ENCODE peak calls at places on chromosome 7, in ten cellular contexts. F, X, I, G, J, Q, S, V, N and B are unnamed samples.

GRCh38 chr7:27840314-27840713 is 100.4 kb downstream of the TAX1BP1 start:
- DNase-seq in I (no peak), F (no peak), S (no peak), G (no peak), N (no peak), V (no peak), J (no peak), X (no peak), Q (no peak), B (no peak)

GRCh38 chr7:137360087-137360679 is 16.6 kb upstream of the PTN start:
- DNase-seq in G (no peak), Q (no peak), F (no peak), S (no peak), V (no peak), I (no peak), X (no peak), N (no peak), J (no peak), B (no peak)

GRCh38 chr7:116669769-116670168 is 2.2 kb upstream of the MET start:
- DNase-seq in V (no peak), X (no peak), N (no peak), F (no peak), Q (peak; percentile 19), I (no peak), G (no peak), J (no peak), S (no peak), B (no peak)

GRCh38 chr7:77393261-77393660 is 22.9 kb downstream of the GSAP start:
- DNase-seq in I (no peak), V (no peak), S (no peak), X (peak; percentile 62), J (no peak), F (no peak), Q (peak; percentile 66), G (no peak), N (no peak), B (no peak)

GRCh38 chr7:67843001-67843400 is 846.4 kb downstream of the TYW1 start:
- DNase-seq in J (no peak), N (no peak), G (no peak), X (no peak), Q (no peak), F (no peak), S (no peak), I (no peak), V (no peak), B (no peak)

GRCh38 chr7:74272305-74273038 is 16.7 kb upstream of the CLIP2 start:
- DNase-seq in G (peak; percentile 39), Q (peak; percentile 97), I (peak; percentile 88), F (peak; percentile 82), N (peak; percentile 86), X (no peak), S (no peak), V (peak; percentile 90), J (peak; percentile 90), B (no peak)

GRCh38 chr7:64294701-64295420 is 18.9 kb upstream of the ZNF736 start:
- DNase-seq in N (no peak), G (no peak), S (no peak), V (no peak), I (no peak), F (no peak), Q (no peak), X (no peak), J (no peak), B (no peak)

GRCh38 chr7:50628469-50629084 is 63.4 kb upstream of the DDC start:
- DNase-seq in S (no peak), J (no peak), G (no peak), V (no peak), N (no peak), X (no peak), I (no peak), Q (no peak), F (no peak), B (no peak)

GRCh38 chr7:142563470-142563869 is 185.8 kb upstream of the PRSS1 start:
- DNase-seq in I (no peak), F (no peak), Q (peak; percentile 51), G (no peak), J (no peak), S (no peak), V (no peak), N (no peak), X (no peak), B (no peak)

DNA sequence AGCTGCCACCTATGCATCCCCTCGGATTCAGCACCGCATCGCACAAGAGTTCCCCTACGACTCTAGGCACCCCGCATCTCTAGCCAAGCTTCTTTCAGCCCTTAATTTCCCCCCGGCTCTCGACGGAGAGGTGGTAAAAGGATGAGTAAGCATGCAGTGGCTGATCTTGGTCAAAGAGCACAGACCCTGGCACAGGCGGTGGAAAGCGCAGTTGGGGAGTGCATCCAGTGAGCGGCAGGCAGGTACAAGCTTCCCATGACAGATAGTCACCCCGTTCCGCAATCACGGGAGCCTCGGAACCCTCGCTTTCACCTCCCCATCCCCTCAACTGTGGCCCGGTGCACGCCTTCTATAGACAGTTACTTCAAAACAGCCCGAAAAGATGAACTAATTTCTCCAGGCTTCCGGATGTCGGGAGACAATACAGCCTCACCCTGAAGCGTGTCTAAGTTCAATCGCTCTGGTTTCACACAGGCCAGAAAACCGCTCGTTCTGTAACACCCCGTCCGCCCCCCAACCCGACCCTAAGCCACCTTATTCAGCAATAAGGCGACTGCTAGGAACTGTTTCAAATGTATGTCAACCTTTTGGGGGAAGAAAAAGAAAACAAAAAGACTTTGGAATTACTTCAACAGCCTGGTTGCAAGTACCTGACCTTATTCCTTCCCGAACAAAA is 1.5 kb downstream of the RHEB start:
- DNase-seq in Q (peak; percentile 48), V (peak; percentile 89), S (no peak), F (peak; percentile 59), N (peak; percentile 69), J (peak; percentile 91), G (peak; percentile 68), X (no peak), I (peak; percentile 85), B (peak; percentile 45)
- TF ChIP-seq POLR2A in Q (peak; percentile 63), V (no peak), S (no peak), F (no peak), N (no peak), J (peak; percentile 6), G (no peak), X (no peak), I (peak; percentile 76), B (no peak)

DNA sequence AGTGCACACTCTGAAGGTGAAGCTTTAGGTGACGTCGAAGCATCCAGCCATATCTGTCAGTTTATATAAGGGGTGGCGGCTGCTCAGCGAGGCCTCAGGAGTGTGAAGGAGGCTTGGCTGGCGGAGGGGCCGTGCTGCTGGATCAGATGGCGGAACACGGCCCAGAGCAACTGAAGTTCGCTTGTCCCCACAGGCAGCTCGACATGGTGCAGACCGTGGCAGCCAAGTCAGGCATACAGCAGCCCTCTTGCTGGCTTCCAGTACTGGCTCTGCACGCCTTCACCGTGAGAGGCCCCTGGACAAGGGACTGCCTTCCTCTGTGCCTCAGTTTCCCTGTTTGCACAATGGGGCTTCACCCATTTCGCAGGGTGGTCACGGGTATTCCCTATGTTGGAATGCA is 443.5 kb downstream of the DNAJB6 start:
- DNase-seq in F (no peak), X (no peak), G (no peak), J (no peak), N (no peak), S (no peak), Q (no peak), I (no peak), V (no peak), B (no peak)
- H3K9me3 ChIP-seq in F (no peaks in the 10 kb centered on the region), X (no peaks in the 10 kb centered on the region), G (no peaks in the 10 kb centered on the region), J (no peaks in the 10 kb centered on the region), N (no peaks in the 10 kb centered on the region), S (no peaks in the 10 kb centered on the region), Q (peaks cover 72% of the 10 kb centered on the region), I (no peaks in the 10 kb centered on the region), V (no peaks in the 10 kb centered on the region), B (no peaks in the 10 kb centered on the region)

DNA sequence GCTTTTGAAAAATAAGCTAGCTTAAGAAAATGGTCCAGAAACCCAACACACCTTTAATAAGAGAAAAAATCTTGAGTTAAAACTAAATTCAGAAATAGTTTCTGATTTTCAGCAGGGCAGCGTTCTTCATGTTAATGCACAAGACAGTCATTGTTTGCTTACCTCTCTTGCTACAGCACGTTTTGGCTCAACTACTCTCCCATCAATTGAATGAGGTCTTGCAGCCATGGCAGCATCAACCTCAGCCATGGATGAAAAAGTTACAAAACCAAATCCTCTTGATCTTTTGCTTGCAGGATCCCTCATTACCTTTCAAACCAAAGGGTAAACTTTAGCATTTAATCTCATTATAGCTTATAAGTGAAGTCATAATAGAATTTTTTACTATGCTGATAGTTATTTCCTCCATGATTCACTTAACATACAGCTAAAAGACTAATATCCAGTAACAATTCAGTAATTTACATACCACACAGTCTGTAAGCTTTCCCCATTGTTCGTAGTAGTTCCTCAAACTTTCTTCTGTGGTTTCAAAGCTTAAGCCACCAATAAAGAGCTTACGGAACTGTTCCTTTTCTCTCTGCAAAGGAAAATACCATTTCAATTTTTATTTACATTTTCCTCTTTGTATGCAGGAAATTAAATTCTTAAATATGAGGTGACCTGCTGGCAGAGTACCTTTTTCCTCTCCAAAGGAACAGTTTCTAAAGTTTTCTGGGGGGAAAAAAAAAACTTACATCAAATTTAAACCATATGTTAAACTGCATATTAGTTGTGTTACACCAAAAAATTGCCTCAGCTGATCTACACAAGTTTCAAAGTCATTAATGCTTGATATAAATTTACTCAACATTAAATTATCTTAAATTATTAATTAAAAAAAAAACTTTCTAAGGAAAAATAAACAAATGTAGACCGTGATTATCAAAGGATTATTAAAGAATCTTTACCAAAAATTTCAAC is 3.1 kb downstream of the HNRNPA2B1 start:
- DNase-seq in X (no peak), V (no peak), N (peak; percentile 21), Q (no peak), F (no peak), I (no peak), G (no peak), S (no peak), J (no peak), B (no peak)
- TF ChIP-seq POLR2A in X (no peak), V (no peak), N (peak; percentile 53), Q (no peak), F (no peak), I (no peak), G (no peak), S (no peak), J (no peak), B (no peak)

GRCh38 chr7:158934628-158935027 is 78.3 kb downstream of the DYNC2I1 start:
- DNase-seq in G (no peak), N (no peak), Q (no peak), X (no peak), S (no peak), F (no peak), I (no peak), J (no peak), V (no peak), B (no peak)

GRCh38 chr7:158933468-158934139 is 77.2 kb downstream of the DYNC2I1 start:
- DNase-seq in N (no peak), G (no peak), S (no peak), X (no peak), F (no peak), Q (no peak), V (no peak), J (no peak), I (peak; percentile 21), B (no peak)

GRCh38 chr7:158931899-158932298 is 75.5 kb downstream of the DYNC2I1 start:
- DNase-seq in F (no peak), Q (no peak), I (no peak), G (no peak), N (no peak), X (no peak), S (no peak), V (no peak), J (no peak), B (no peak)

GRCh38 chr7:158929306-158929705 is 72.9 kb downstream of the DYNC2I1 start:
- DNase-seq in G (no peak), V (no peak), F (no peak), I (no peak), Q (no peak), S (no peak), J (no peak), X (no peak), N (no peak), B (no peak)

GRCh38 chr7:158935062-158935461 is 78.7 kb downstream of the DYNC2I1 start:
- DNase-seq in N (no peak), X (no peak), F (no peak), I (peak; percentile 33), J (no peak), G (no peak), Q (no peak), V (no peak), S (no peak), B (no peak)
- H3K9me3 ChIP-seq in N (no peaks in the 10 kb centered on the region), X (no peaks in the 10 kb centered on the region), F (peaks cover 18% of the 10 kb centered on the region), I (no peaks in the 10 kb centered on the region), J (no peaks in the 10 kb centered on the region), G (no peaks in the 10 kb centered on the region), Q (peaks cover 3% of the 10 kb centered on the region), V (peaks cover 18% of the 10 kb centered on the region), S (peaks cover 20% of the 10 kb centered on the region), B (no peaks in the 10 kb centered on the region)